ENCODE peak calls at places on chromosomes 11 and 22, in ten cellular contexts. One of them, this sample, is unnamed.

GRCh38 chr11:46413755-46414465 is 22.3 kb upstream of the CHRM4 start:
- DNase-seq in fibroblast of villous mesenchyme: no peak
- DNase-seq in choroid plexus epithelial cell: no peak
- DNase-seq in body of pancreas: no peak
- DNase-seq in astrocyte of the spinal cord: no peak
- DNase-seq in fibroblast of lung: no peak
- DNase-seq in bronchial epithelial cell: peak; percentile 60
- DNase-seq in A549: peak; percentile 57
- DNase-seq in heart left ventricle: no peak
- DNase-seq in left lung: no peak
- DNase-seq in this sample: no peak

GRCh38 chr11:131073167-131073566 is 156.9 kb upstream of the SNX19 start:
- DNase-seq in fibroblast of villous mesenchyme: no peak
- DNase-seq in choroid plexus epithelial cell: no peak
- DNase-seq in body of pancreas: no peak
- DNase-seq in astrocyte of the spinal cord: no peak
- DNase-seq in fibroblast of lung: no peak
- DNase-seq in bronchial epithelial cell: peak; percentile 2
- DNase-seq in A549: no peak
- DNase-seq in heart left ventricle: no peak
- DNase-seq in left lung: no peak
- DNase-seq in this sample: peak; percentile 45

GRCh38 chr11:68946416-68947090 is 34.2 kb downstream of the MRGPRD start:
- DNase-seq in fibroblast of villous mesenchyme: peak; percentile 90
- DNase-seq in choroid plexus epithelial cell: peak; percentile 89
- DNase-seq in body of pancreas: no peak
- DNase-seq in astrocyte of the spinal cord: peak; percentile 89
- DNase-seq in fibroblast of lung: peak; percentile 88
- DNase-seq in bronchial epithelial cell: peak; percentile 51
- DNase-seq in A549: peak; percentile 31
- DNase-seq in heart left ventricle: no peak
- DNase-seq in left lung: no peak
- DNase-seq in this sample: peak; percentile 82

GRCh38 chr11:45860348-45860747 is 13.1 kb downstream of the CRY2 start:
- DNase-seq in fibroblast of villous mesenchyme: no peak
- DNase-seq in choroid plexus epithelial cell: no peak
- DNase-seq in body of pancreas: no peak
- DNase-seq in astrocyte of the spinal cord: no peak
- DNase-seq in fibroblast of lung: no peak
- DNase-seq in bronchial epithelial cell: no peak
- DNase-seq in A549: no peak
- DNase-seq in heart left ventricle: no peak
- DNase-seq in left lung: no peak
- DNase-seq in this sample: no peak

GRCh38 chr11:125465254-125465653 is 30.8 kb downstream of the FEZ1 start:
- DNase-seq in fibroblast of villous mesenchyme: no peak
- DNase-seq in choroid plexus epithelial cell: no peak
- DNase-seq in body of pancreas: no peak
- DNase-seq in astrocyte of the spinal cord: no peak
- DNase-seq in fibroblast of lung: no peak
- DNase-seq in bronchial epithelial cell: no peak
- DNase-seq in A549: no peak
- DNase-seq in heart left ventricle: no peak
- DNase-seq in left lung: no peak
- DNase-seq in this sample: no peak

GRCh38 chr11:111469200-111469599 is 43.0 kb downstream of the BTG4 start:
- DNase-seq in fibroblast of villous mesenchyme: no peak
- DNase-seq in choroid plexus epithelial cell: peak; percentile 63
- DNase-seq in body of pancreas: no peak
- DNase-seq in astrocyte of the spinal cord: peak; percentile 73
- DNase-seq in fibroblast of lung: no peak
- DNase-seq in bronchial epithelial cell: no peak
- DNase-seq in A549: no peak
- DNase-seq in heart left ventricle: no peak
- DNase-seq in left lung: no peak
- DNase-seq in this sample: peak; percentile 49

GRCh38 chr22:23751441-23751996 is 607 bp upstream of the ZNF70 start:
- DNase-seq in fibroblast of villous mesenchyme: no peak
- DNase-seq in choroid plexus epithelial cell: no peak
- DNase-seq in body of pancreas: no peak
- DNase-seq in astrocyte of the spinal cord: peak; percentile 16
- DNase-seq in fibroblast of lung: no peak
- DNase-seq in bronchial epithelial cell: peak; percentile 11
- DNase-seq in A549: no peak
- DNase-seq in heart left ventricle: no peak
- DNase-seq in left lung: no peak
- DNase-seq in this sample: peak; percentile 17

GRCh38 chr22:38066381-38067027 is 9.3 kb downstream of the PICK1 start:
- DNase-seq in fibroblast of villous mesenchyme: no peak
- DNase-seq in choroid plexus epithelial cell: no peak
- DNase-seq in body of pancreas: no peak
- DNase-seq in astrocyte of the spinal cord: no peak
- DNase-seq in fibroblast of lung: no peak
- DNase-seq in bronchial epithelial cell: no peak
- DNase-seq in A549: no peak
- DNase-seq in heart left ventricle: no peak
- DNase-seq in left lung: no peak
- DNase-seq in this sample: no peak

GRCh38 chr11:112525844-112526590 is 265.4 kb upstream of the PLET1 start:
- DNase-seq in fibroblast of villous mesenchyme: no peak
- DNase-seq in choroid plexus epithelial cell: no peak
- DNase-seq in body of pancreas: no peak
- DNase-seq in astrocyte of the spinal cord: no peak
- DNase-seq in fibroblast of lung: no peak
- DNase-seq in bronchial epithelial cell: peak; percentile 47
- DNase-seq in A549: no peak
- DNase-seq in heart left ventricle: no peak
- DNase-seq in left lung: no peak
- DNase-seq in this sample: no peak

GRCh38 chr11:98565311-98565710 is 455.4 kb upstream of the CNTN5 start:
- DNase-seq in fibroblast of villous mesenchyme: no peak
- DNase-seq in choroid plexus epithelial cell: no peak
- DNase-seq in body of pancreas: no peak
- DNase-seq in astrocyte of the spinal cord: peak; percentile 47
- DNase-seq in fibroblast of lung: peak; percentile 58
- DNase-seq in bronchial epithelial cell: no peak
- DNase-seq in A549: no peak
- DNase-seq in heart left ventricle: no peak
- DNase-seq in left lung: no peak
- DNase-seq in this sample: no peak

GRCh38 chr11:59813364-59813763 is 2.8 kb upstream of the MRPL16 start:
- DNase-seq in fibroblast of villous mesenchyme: no peak
- DNase-seq in choroid plexus epithelial cell: no peak
- DNase-seq in body of pancreas: no peak
- DNase-seq in astrocyte of the spinal cord: no peak
- DNase-seq in fibroblast of lung: no peak
- DNase-seq in bronchial epithelial cell: no peak
- DNase-seq in A549: no peak
- DNase-seq in heart left ventricle: no peak
- DNase-seq in left lung: no peak
- DNase-seq in this sample: no peak

GRCh38 chr11:59812220-59812619 is 1.6 kb upstream of the MRPL16 start:
- DNase-seq in fibroblast of villous mesenchyme: no peak
- DNase-seq in choroid plexus epithelial cell: no peak
- DNase-seq in body of pancreas: no peak
- DNase-seq in astrocyte of the spinal cord: no peak
- DNase-seq in fibroblast of lung: no peak
- DNase-seq in bronchial epithelial cell: no peak
- DNase-seq in A549: no peak
- DNase-seq in heart left ventricle: no peak
- DNase-seq in left lung: no peak
- DNase-seq in this sample: no peak

GRCh38 chr11:59807047-59807446 is 3.5 kb downstream of the MRPL16 start:
- DNase-seq in fibroblast of villous mesenchyme: no peak
- DNase-seq in choroid plexus epithelial cell: no peak
- DNase-seq in body of pancreas: no peak
- DNase-seq in astrocyte of the spinal cord: no peak
- DNase-seq in fibroblast of lung: no peak
- DNase-seq in bronchial epithelial cell: no peak
- DNase-seq in A549: no peak
- DNase-seq in heart left ventricle: no peak
- DNase-seq in left lung: no peak
- DNase-seq in this sample: no peak

GRCh38 chr11:59810911-59811259 is 307 bp upstream of the MRPL16 start:
- DNase-seq in fibroblast of villous mesenchyme: no peak
- DNase-seq in choroid plexus epithelial cell: no peak
- DNase-seq in body of pancreas: no peak
- DNase-seq in astrocyte of the spinal cord: no peak
- DNase-seq in fibroblast of lung: no peak
- DNase-seq in bronchial epithelial cell: no peak
- DNase-seq in A549: no peak
- DNase-seq in heart left ventricle: no peak
- DNase-seq in left lung: no peak
- DNase-seq in this sample: no peak

GRCh38 chr11:59810189-59810910 is at the start of gene MRPL16:
- DNase-seq in fibroblast of villous mesenchyme: peak; percentile 89
- DNase-seq in choroid plexus epithelial cell: peak; percentile 92
- DNase-seq in body of pancreas: peak; percentile 94
- DNase-seq in astrocyte of the spinal cord: peak; percentile 88
- DNase-seq in fibroblast of lung: peak; percentile 88
- DNase-seq in bronchial epithelial cell: peak; percentile 80
- DNase-seq in A549: peak; percentile 84
- DNase-seq in heart left ventricle: peak; percentile 87
- DNase-seq in left lung: peak; percentile 90
- DNase-seq in this sample: peak; percentile 86
- TF ChIP-seq CTCF in fibroblast of villous mesenchyme: no peak
- TF ChIP-seq CTCF in choroid plexus epithelial cell: peak; percentile 23
- TF ChIP-seq CTCF in body of pancreas: peak; percentile 14
- TF ChIP-seq CTCF in astrocyte of the spinal cord: no peak
- TF ChIP-seq CTCF in fibroblast of lung: no peak
- TF ChIP-seq CTCF in bronchial epithelial cell: peak; percentile 62
- TF ChIP-seq CTCF in A549: no peak
- TF ChIP-seq CTCF in heart left ventricle: no peak
- TF ChIP-seq CTCF in left lung: no peak
- TF ChIP-seq CTCF in this sample: no peak

GRCh38 chr11:123547180-123547579 is 107.2 kb downstream of the SCN3B start:
- DNase-seq in fibroblast of villous mesenchyme: no peak
- DNase-seq in choroid plexus epithelial cell: no peak
- DNase-seq in body of pancreas: no peak
- DNase-seq in astrocyte of the spinal cord: no peak
- DNase-seq in fibroblast of lung: no peak
- DNase-seq in bronchial epithelial cell: no peak
- DNase-seq in A549: no peak
- DNase-seq in heart left ventricle: no peak
- DNase-seq in left lung: no peak
- DNase-seq in this sample: no peak

GRCh38 chr11:123546515-123546914 is 107.9 kb downstream of the SCN3B start:
- DNase-seq in fibroblast of villous mesenchyme: no peak
- DNase-seq in choroid plexus epithelial cell: no peak
- DNase-seq in body of pancreas: no peak
- DNase-seq in astrocyte of the spinal cord: peak; percentile 53
- DNase-seq in fibroblast of lung: peak; percentile 87
- DNase-seq in bronchial epithelial cell: no peak
- DNase-seq in A549: no peak
- DNase-seq in heart left ventricle: no peak
- DNase-seq in left lung: no peak
- DNase-seq in this sample: peak; percentile 23

GRCh38 chr11:123544631-123545375 is 109.6 kb downstream of the SCN3B start:
- DNase-seq in fibroblast of villous mesenchyme: no peak
- DNase-seq in choroid plexus epithelial cell: no peak
- DNase-seq in body of pancreas: no peak
- DNase-seq in astrocyte of the spinal cord: no peak
- DNase-seq in fibroblast of lung: no peak
- DNase-seq in bronchial epithelial cell: no peak
- DNase-seq in A549: no peak
- DNase-seq in heart left ventricle: peak; percentile 43
- DNase-seq in left lung: no peak
- DNase-seq in this sample: no peak

GRCh38 chr11:123543796-123544195 is 110.6 kb downstream of the SCN3B start:
- DNase-seq in fibroblast of villous mesenchyme: peak; percentile 67
- DNase-seq in choroid plexus epithelial cell: peak; percentile 25
- DNase-seq in body of pancreas: no peak
- DNase-seq in astrocyte of the spinal cord: peak; percentile 75
- DNase-seq in fibroblast of lung: peak; percentile 77
- DNase-seq in bronchial epithelial cell: peak; percentile 84
- DNase-seq in A549: no peak
- DNase-seq in heart left ventricle: no peak
- DNase-seq in left lung: no peak
- DNase-seq in this sample: peak; percentile 54

GRCh38 chr11:123545726-123546125 is 108.7 kb downstream of the SCN3B start:
- DNase-seq in fibroblast of villous mesenchyme: no peak
- DNase-seq in choroid plexus epithelial cell: no peak
- DNase-seq in body of pancreas: no peak
- DNase-seq in astrocyte of the spinal cord: no peak
- DNase-seq in fibroblast of lung: peak; percentile 19
- DNase-seq in bronchial epithelial cell: no peak
- DNase-seq in A549: no peak
- DNase-seq in heart left ventricle: no peak
- DNase-seq in left lung: no peak
- DNase-seq in this sample: no peak
- H3K4me3 ChIP-seq in fibroblast of villous mesenchyme: no peak overlapping the region
- H3K4me3 ChIP-seq in choroid plexus epithelial cell: no peak overlapping the region
- H3K4me3 ChIP-seq in body of pancreas: no peak overlapping the region
- H3K4me3 ChIP-seq in astrocyte of the spinal cord: no peak overlapping the region
- H3K4me3 ChIP-seq in fibroblast of lung: no peak overlapping the region
- H3K4me3 ChIP-seq in bronchial epithelial cell: no peak overlapping the region
- H3K4me3 ChIP-seq in A549: no peak overlapping the region
- H3K4me3 ChIP-seq in heart left ventricle: no peak overlapping the region
- H3K4me3 ChIP-seq in left lung: no peak overlapping the region
- H3K4me3 ChIP-seq in this sample: no peak overlapping the region

GRCh38 chr11:8768625-8769333 is 86.2 kb downstream of the RPL27A start:
- DNase-seq in fibroblast of villous mesenchyme: peak; percentile 71
- DNase-seq in choroid plexus epithelial cell: peak; percentile 44
- DNase-seq in body of pancreas: peak; percentile 74
- DNase-seq in astrocyte of the spinal cord: peak; percentile 69
- DNase-seq in fibroblast of lung: peak; percentile 89
- DNase-seq in bronchial epithelial cell: peak; percentile 79
- DNase-seq in A549: no peak
- DNase-seq in heart left ventricle: peak; percentile 71
- DNase-seq in left lung: peak; percentile 75
- DNase-seq in this sample: peak; percentile 80
- TF ChIP-seq CTCF in fibroblast of villous mesenchyme: peak; percentile 32
- TF ChIP-seq CTCF in choroid plexus epithelial cell: peak; percentile 30
- TF ChIP-seq CTCF in body of pancreas: no peak
- TF ChIP-seq CTCF in astrocyte of the spinal cord: peak; percentile 37
- TF ChIP-seq CTCF in fibroblast of lung: peak; percentile 29
- TF ChIP-seq CTCF in bronchial epithelial cell: peak; percentile 45
- TF ChIP-seq CTCF in A549: peak; percentile 24
- TF ChIP-seq CTCF in heart left ventricle: peak; percentile 22
- TF ChIP-seq CTCF in left lung: no peak
- TF ChIP-seq CTCF in this sample: peak; percentile 39

DNA sequence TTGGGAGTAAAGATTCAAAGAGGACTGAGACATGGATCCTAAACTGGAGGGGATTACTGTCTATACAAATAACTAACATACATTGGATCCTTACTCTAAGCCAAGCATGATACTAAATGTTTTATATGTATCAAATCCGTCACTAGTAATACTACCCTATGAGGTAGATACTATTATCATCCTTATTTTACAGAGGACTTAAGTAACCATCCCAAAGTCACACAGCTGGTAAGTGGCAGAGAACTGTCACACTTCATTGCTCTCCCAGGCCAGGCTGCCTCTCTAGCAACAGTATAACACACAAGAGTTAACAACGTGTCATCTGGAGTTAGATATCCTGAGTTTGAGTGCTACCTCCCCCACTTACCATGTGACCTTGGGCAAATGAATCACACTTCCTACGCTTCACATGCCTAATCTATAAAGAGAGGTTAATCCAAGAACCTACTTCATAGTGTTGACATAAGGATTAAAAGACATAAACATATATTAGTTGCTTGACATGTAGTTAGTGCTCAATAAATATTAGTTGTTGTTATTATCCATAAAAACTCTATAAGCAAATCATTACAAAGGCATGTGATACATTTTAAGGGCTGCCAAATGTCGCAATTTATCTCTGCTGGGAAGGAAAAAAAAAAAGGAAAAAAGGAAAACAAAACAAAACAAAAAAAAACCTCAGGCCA is 33.8 kb upstream of the SPON1 start:
- DNase-seq in fibroblast of villous mesenchyme: peak; percentile 91
- DNase-seq in choroid plexus epithelial cell: peak; percentile 67
- DNase-seq in body of pancreas: no peak
- DNase-seq in astrocyte of the spinal cord: peak; percentile 52
- DNase-seq in fibroblast of lung: peak; percentile 60
- DNase-seq in bronchial epithelial cell: peak; percentile 84
- DNase-seq in A549: no peak
- DNase-seq in heart left ventricle: no peak
- DNase-seq in left lung: no peak
- DNase-seq in this sample: peak; percentile 85
- H3K4me3 ChIP-seq in fibroblast of villous mesenchyme: no peak overlapping the region
- H3K4me3 ChIP-seq in choroid plexus epithelial cell: no peak overlapping the region
- H3K4me3 ChIP-seq in body of pancreas: no peak overlapping the region
- H3K4me3 ChIP-seq in astrocyte of the spinal cord: no peak overlapping the region
- H3K4me3 ChIP-seq in fibroblast of lung: no peak overlapping the region
- H3K4me3 ChIP-seq in bronchial epithelial cell: no peak overlapping the region
- H3K4me3 ChIP-seq in A549: no peak overlapping the region
- H3K4me3 ChIP-seq in heart left ventricle: no peak overlapping the region
- H3K4me3 ChIP-seq in left lung: no peak overlapping the region
- H3K4me3 ChIP-seq in this sample: no peak overlapping the region